ENCODE peak calls at places on chromosomes 13 and 19, in six cellular contexts. F, S, C, G, W and E are unnamed samples.

GRCh38 chr19:2110822-2111221 is 14.1 kb downstream of the IZUMO4 start:
- DNase-seq in F (no peak), S (no peak), C (no peak), G (no peak), W (no peak), E (no peak)

GRCh38 chr19:1514986-1515721 is 2.3 kb upstream of the ADAMTSL5 start:
- DNase-seq in G (no peak), F (no peak), W (no peak), S (peak), C (no peak), E (no peak)

GRCh38 chr19:28727133-28727834 is 485.7 kb downstream of the UQCRFS1 start:
- DNase-seq in C (no peak), F (no peak), W (peak), S (no peak), G (no peak), E (no peak)

GRCh38 chr19:5171711-5172110 is 168.9 kb downstream of the PTPRS start:
- DNase-seq in S (peak), W (peak), C (peak), F (no peak), G (no peak), E (no peak)

GRCh38 chr19:42092350-42092749 is 16.4 kb downstream of the ZNF574 start:
- DNase-seq in C (no peak), F (no peak), S (no peak), W (no peak), G (no peak), E (no peak)

GRCh38 chr13:36673352-36673751 is 468 bp upstream of the SERTM1 start:
- DNase-seq in G (no peak), F (no peak), C (no peak), W (no peak), S (no peak), E (no peak)

GRCh38 chr19:30691767-30692516 is 319.8 kb downstream of the ZNF536 start:
- DNase-seq in S (no peak), G (no peak), W (no peak), F (no peak), C (no peak), E (no peak)

GRCh38 chr13:42190529-42190928 is 81.4 kb upstream of the AKAP11 start:
- DNase-seq in G (no peak), S (no peak), C (no peak), W (no peak), F (no peak), E (no peak)

GRCh38 chr19:46134527-46134926 is 10.0 kb upstream of the IGFL3 start:
- DNase-seq in G (no peak), C (peak), W (peak), F (no peak), S (no peak), E (no peak)

GRCh38 chr13:32010137-32010536 is 21.4 kb upstream of the FRY start:
- DNase-seq in C (no peak), G (no peak), S (no peak), F (no peak), W (peak), E (no peak)

GRCh38 chr13:20495087-20496023 is 30.3 kb downstream of the CRYL1 start:
- DNase-seq in F (peak), C (peak), G (peak), W (peak), S (peak), E (peak)

GRCh38 chr13:113455384-113455783 is 2.1 kb upstream of the ADPRHL1 start:
- DNase-seq in F (no peak), C (no peak), G (no peak), W (no peak), S (no peak), E (no peak)

GRCh38 chr13:80338781-80339577 is 1.9 kb downstream of the SPRY2 start:
- DNase-seq in C (peak), W (peak), G (peak), S (peak), F (peak), E (peak)

DNA sequence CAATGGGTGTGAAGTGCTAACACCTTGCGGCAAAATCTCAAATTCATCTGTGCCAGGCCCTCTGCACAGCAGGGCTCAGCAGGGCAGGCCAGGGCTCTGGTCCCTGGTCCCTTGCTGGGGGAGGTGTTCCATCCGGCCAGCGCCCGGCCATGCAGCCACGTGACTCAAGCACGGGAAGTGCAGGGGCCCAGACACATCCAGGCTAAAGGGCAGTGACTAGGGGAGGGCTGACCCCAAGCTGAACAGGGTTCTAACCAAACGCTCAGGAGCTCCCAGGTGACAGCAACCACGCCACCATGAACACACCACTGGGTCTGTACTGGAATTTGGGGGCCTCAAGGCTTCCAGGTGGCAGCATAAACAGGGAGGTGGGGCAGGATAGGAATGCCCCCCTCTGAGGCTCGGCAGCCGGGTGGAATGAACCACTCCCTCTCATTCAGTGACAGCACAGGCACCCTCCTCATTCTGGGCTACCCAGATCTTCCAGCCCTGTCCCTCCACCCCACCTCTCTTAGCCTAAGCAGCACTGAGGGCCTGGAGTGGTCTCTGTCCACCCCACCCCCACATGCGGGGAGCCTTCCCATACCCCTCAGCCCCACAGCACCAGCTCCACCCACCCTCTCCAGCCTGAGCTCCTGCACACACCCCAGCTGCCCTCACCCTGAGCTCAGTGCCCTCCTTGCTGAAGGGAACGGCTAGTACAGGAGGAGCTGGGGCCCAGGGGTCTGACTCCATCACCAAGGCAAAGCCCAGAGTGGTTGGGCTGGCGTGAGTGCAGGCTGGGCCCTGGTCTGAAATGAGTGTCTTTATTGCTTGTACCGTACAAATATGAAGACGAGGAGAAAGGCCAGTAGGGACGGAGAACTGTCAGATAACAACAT is 5.3 kb upstream of the CCNP start:
- DNase-seq in S (no peak), C (no peak), W (no peak), G (no peak), F (no peak), E (no peak)
- TF ChIP-seq CTCF in S (no peak), C (no peak), W (no peak), G (no peak), F (no peak), E (no peak)

DNA sequence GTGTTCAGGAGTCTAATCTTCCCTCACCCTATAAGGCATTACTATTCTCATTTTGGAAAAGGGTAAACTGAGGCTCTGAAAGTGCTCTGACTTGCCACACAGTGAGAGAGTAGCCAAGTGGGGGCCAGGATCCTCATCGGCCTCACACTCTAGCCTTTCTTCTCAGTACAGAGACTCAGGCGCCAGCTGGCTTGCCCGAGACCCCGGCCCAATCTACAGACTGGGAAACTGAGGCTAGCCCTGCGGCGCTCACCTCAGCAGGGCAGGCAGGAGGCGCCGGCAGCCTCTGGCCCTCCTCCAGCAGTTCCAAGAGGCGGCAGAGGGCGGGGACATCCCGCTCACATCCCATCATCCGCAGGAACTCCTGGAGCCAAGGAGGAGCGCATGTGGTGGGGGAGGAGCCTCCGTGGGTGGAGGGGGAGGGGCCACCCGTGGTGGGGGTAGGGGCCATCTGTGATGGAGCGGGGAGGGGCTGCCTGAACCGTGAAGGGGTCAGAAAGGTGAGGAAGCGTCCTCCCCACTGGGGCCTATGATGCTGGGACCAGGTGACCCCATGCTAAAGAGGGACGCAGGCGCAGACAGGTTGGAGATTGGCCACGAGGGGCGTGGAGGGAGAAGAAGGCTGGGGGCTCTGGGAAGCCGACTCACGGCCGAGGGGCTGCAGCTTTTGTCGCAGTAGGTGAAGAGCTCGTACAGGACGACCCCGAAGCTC is 8.7 kb upstream of the INSL3 start:
- DNase-seq in F (no peak), S (no peak), W (peak), G (no peak), C (peak), E (no peak)
- H3K4me3 ChIP-seq in F (no peak), S (no peak), W (no peak), G (peak), C (peak), E (no peak)

DNA sequence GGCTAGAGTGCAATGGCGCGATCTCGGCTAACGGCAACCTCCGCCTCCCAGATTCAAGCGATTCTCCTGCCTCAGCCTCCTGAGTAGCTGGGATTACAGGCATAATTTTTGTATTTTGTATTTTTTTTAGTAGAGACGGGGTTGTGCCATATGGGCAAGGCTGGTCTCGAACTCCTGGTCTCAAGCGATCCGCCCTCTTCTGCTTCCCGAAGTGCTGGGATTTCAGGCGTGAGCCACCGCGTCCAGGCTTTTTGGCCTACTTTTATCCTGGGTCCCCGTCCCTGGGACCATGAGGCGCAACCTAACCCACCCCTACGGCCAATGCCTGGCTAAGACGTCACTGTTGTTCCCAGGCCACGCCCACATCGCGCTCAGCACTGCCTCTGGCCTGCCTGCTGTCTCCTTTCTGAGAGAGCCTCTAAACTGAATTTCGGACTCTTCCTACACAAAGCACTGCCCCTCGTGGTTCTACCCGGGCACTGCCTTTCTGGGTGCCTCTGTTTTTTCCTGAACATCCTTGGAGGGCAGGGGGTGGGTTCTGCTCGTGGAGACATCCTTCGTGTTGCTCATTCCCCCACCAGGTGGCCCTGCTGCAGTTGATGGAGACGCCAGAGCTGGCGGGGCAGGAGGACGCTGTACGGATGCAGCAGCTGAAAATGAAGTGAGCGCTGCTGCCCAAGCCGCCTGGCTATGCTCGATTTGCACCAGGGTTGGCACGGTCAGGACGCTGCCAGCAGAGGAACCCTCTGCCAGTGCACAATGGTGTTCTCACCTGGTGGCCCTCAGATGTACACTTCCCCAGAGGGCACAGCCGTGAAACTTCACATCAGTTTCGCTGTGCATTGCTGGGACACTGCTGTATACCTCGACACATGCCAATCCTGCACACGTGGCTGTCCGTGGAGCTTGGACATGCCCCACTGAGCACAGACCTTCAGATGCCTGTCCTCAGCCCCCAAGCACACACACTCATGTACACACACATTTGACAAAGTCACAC is 2.0 kb downstream of the REX1BD start:
- DNase-seq in C (peak), F (no peak), G (no peak), W (peak), S (peak), E (no peak)
- TF ChIP-seq CTCF in C (peak), F (no peak), G (peak), W (no peak), S (peak), E (peak)

GRCh38 chr19:39238209-39238608 is 6.6 kb downstream of the IFNL3 start:
- DNase-seq in G (no peak), W (no peak), F (no peak), C (no peak), S (no peak), E (no peak)
- H3K4me3 ChIP-seq in G (no peak), W (no peak), F (no peak), C (no peak), S (no peak), E (no peak)

GRCh38 chr13:97749174-97749573 is 204.3 kb upstream of the IPO5 start:
- DNase-seq in C (peak), W (peak), F (no peak), S (no peak), G (no peak), E (no peak)
- TF ChIP-seq CTCF in C (no peak), W (no peak), F (no peak), S (peak), G (no peak), E (no peak)

GRCh38 chr19:17125728-17126677 is 50.4 kb downstream of the MYO9B start:
- DNase-seq in C (no peak), G (no peak), W (peak), F (peak), S (no peak), E (no peak)
- H3K4me3 ChIP-seq in C (no peak), G (no peak), W (no peak), F (no peak), S (no peak), E (no peak)